ENCODE peak calls at places on chromosomes 13 and 19, in ten cellular contexts. E is fibroblast of lung; Q is lower leg skin; Z is heart right ventricle; I is CD8-positive, alpha-beta T cell; B is MM.1S; P is neural progenitor cell; S is psoas muscle; X is thoracic aorta; N is lower lobe of right lung. M is an unnamed sample.
A peak's percentile ranks its signal among the peaks of the same experiment; 100 is the strongest.

GRCh38 chr19:6678690-6679109 is 8.7 kb upstream of the TNFSF14 start:
- DNase-seq in Z (no peak), N (no peak), X (no peak), P (no peak), E (peak; percentile 43), B (no peak), Q (no peak), I (no peak), S (no peak), M (no peak)

GRCh38 chr13:33446821-33447481 is 161.4 kb upstream of the STARD13 start:
- DNase-seq in P (no peak), B (no peak), X (no peak), Q (no peak), S (no peak), Z (no peak), N (peak; percentile 53), E (no peak), I (no peak), M (no peak)

GRCh38 chr13:20492641-20493040 is 33.0 kb downstream of the CRYL1 start:
- DNase-seq in E (peak; percentile 45), S (no peak), P (peak; percentile 41), B (no peak), Q (no peak), I (no peak), X (no peak), Z (no peak), N (no peak), M (peak; percentile 11)

GRCh38 chr13:110734561-110734960 is 21.1 kb downstream of the ING1 start:
- DNase-seq in E (no peak), Q (no peak), S (no peak), I (no peak), X (no peak), P (no peak), Z (no peak), B (no peak), N (no peak), M (no peak)

GRCh38 chr19:46903458-46903857 is 42.7 kb downstream of the ARHGAP35 start:
- DNase-seq in S (no peak), X (no peak), B (no peak), N (no peak), I (no peak), E (no peak), Q (no peak), P (no peak), Z (no peak), M (no peak)

GRCh38 chr13:77460195-77460594 is 75.3 kb upstream of the SCEL start:
- DNase-seq in P (no peak), E (no peak), Z (no peak), Q (peak; percentile 85), S (no peak), N (peak; percentile 68), X (no peak), B (no peak), I (no peak), M (no peak)

GRCh38 chr19:17307876-17308377 is 1.4 kb upstream of the DDA1 start:
- DNase-seq in Q (no peak), X (no peak), Z (no peak), E (no peak), N (no peak), S (no peak), P (no peak), B (no peak), I (no peak), M (no peak)

GRCh38 chr13:43258771-43259170 is 235.4 kb downstream of the DNAJC15 start:
- DNase-seq in Z (no peak), P (no peak), Q (no peak), I (no peak), X (no peak), B (no peak), N (no peak), E (no peak), S (no peak), M (no peak)

GRCh38 chr13:46106839-46107371 is 2.1 kb upstream of the CPB2 start:
- DNase-seq in Q (no peak), I (no peak), B (no peak), E (no peak), P (no peak), N (no peak), S (no peak), Z (no peak), X (no peak), M (no peak)

GRCh38 chr19:23415561-23416191 is 20.4 kb upstream of the ZNF91 start:
- DNase-seq in E (peak; percentile 17), S (peak; percentile 52), Q (no peak), Z (peak; percentile 36), P (peak; percentile 94), N (no peak), X (no peak), B (no peak), I (no peak), M (no peak)

GRCh38 chr19:50695251-50696064 is 24.1 kb downstream of the SHANK1 start:
- DNase-seq in I (no peak), Q (no peak), Z (no peak), P (peak; percentile 85), B (no peak), E (no peak), S (peak; percentile 45), N (no peak), X (no peak), M (no peak)

GRCh38 chr19:46608178-46608577 is 7.0 kb downstream of the CALM3 start:
- DNase-seq in X (no peak), S (peak; percentile 13), Q (peak; percentile 72), N (no peak), E (no peak), P (no peak), Z (no peak), I (no peak), B (no peak), M (no peak)

GRCh38 chr13:44578064-44578394 is 1.9 kb upstream of the TSC22D1 start:
- DNase-seq in Q (no peak), B (no peak), N (no peak), X (no peak), I (no peak), E (peak; percentile 42), Z (no peak), P (no peak), S (no peak), M (no peak)

DNA sequence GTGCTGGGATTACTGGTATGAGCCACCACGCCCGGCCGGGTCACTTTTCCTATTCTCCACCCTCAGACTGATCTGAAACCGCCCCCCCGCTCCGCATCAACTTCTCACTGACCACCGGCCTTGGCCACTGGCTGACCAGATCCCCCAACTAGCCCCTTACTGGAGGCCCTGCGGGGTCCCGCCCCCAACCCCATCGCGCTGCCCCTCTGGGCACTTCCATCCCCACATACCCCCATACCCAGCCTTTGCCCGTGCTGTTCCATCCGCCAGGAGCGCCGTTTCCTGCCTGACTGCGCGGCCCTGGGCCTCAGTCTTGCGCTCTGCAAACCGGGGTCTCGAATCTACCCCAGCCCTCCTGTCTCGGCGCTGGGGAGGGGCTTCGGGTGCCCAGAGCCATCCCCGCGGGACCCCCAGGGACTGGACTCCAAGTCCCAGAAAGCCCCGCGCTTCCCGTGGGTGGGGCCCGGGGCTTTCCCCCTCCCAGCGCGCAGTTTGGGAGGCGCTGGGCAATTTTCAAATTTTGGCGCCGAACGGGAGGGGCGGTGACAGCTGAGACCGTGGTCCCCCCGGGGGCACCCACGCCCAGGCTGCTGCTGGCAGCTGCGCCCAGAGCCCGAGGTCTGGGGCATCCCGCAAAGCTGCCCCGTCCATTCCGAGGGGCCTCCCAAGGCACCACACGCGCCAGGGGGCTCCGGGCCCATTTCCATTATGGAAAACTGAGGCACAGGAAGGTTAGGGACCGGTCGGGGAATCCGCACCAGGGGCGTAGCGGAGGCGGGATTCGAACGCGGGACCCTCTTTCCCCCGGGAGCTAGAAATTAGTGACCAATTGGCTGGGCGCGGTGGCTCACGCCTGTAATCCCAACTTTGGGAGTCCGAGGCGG is 5.2 kb upstream of the LMNB2 start:
- DNase-seq in N (peak; percentile 58), X (no peak), B (peak; percentile 61), Z (peak; percentile 45), P (peak; percentile 78), S (peak; percentile 70), Q (peak; percentile 89), I (peak; percentile 29), E (peak; percentile 66), M (no peak)
- TF ChIP-seq CTCF in N (no peak), X (peak; percentile 25), B (peak; percentile 33), Z (no peak), P (peak; percentile 3), S (no peak), Q (no peak), I (no peak), E (no peak), M (peak; percentile 27)

GRCh38 chr19:1524206-1524971 is 512 bp downstream of the PLK5 start:
- DNase-seq in P (no peak), X (no peak), Q (no peak), B (no peak), S (no peak), N (no peak), E (no peak), I (no peak), Z (no peak), M (no peak)
- H3K4me3 ChIP-seq in P (peak overlapping the region; percentile 48), X (no peak overlapping the region), Q (no peak overlapping the region), B (no peak overlapping the region), S (peak overlapping the region; percentile 42), N (no peak overlapping the region), E (no peak overlapping the region), I (no peak overlapping the region), Z (peak overlapping the region; percentile 5), M (no peak overlapping the region)

GRCh38 chr19:8242212-8242821 is 33.1 kb downstream of the CERS4 start:
- DNase-seq in E (no peak), B (no peak), Z (no peak), X (no peak), I (no peak), Q (no peak), S (no peak), N (no peak), P (no peak), M (no peak)

GRCh38 chr19:8243146-8243545 is 34.0 kb downstream of the CERS4 start:
- DNase-seq in E (no peak), N (no peak), X (no peak), P (no peak), B (no peak), Z (no peak), I (no peak), S (no peak), Q (no peak), M (no peak)

GRCh38 chr19:8245869-8246835 is 37.0 kb downstream of the CERS4 start:
- DNase-seq in Q (no peak), Z (no peak), E (no peak), X (no peak), N (no peak), B (no peak), I (no peak), P (no peak), S (no peak), M (no peak)

GRCh38 chr19:8241646-8242045 is 32.5 kb downstream of the CERS4 start:
- DNase-seq in S (no peak), I (no peak), B (no peak), P (no peak), X (no peak), N (no peak), Q (no peak), E (no peak), Z (no peak), M (no peak)

GRCh38 chr19:8244442-8244841 is 35.3 kb downstream of the CERS4 start:
- DNase-seq in P (no peak), B (no peak), I (no peak), Z (no peak), X (no peak), Q (no peak), S (no peak), N (no peak), E (no peak), M (no peak)
- TF ChIP-seq CTCF in P (no peak), B (no peak), I (no peak), Z (no peak), X (no peak), Q (no peak), S (no peak), N (no peak), E (no peak), M (no peak)

GRCh38 chr19:1155352-1156304 is 18.4 kb downstream of the SBNO2 start:
- DNase-seq in B (no peak), Q (no peak), Z (no peak), E (no peak), S (no peak), I (no peak), X (no peak), P (no peak), N (no peak), M (no peak)
- H3K4me3 ChIP-seq in B (no peak overlapping the region), Q (no peak overlapping the region), Z (no peak overlapping the region), E (peak overlapping the region; percentile 7), S (peak overlapping the region; percentile 52), I (no peak overlapping the region), X (peak overlapping the region; percentile 58), P (no peak overlapping the region), N (peak overlapping the region; percentile 50), M (no peak overlapping the region)

M was measured in astrocyte of the cerebellum.